ENCODE peak calls at places on chromosomes 12 and 14, in ten cellular contexts. S, D, G, Y, P, L, Z, E, X and U are unnamed samples.

GRCh38 chr12:132449565-132450390 is 40.2 kb upstream of the FBRSL1 start:
- DNase-seq in S (no peak), D (no peak), G (no peak), Y (no peak), P (no peak), L (no peak), Z (no peak), E (no peak), X (no peak), U (no peak)

GRCh38 chr14:105478624-105479305 is 4.1 kb downstream of the CRIP2 start:
- DNase-seq in S (no peak), D (no peak), G (no peak), Y (no peak), P (no peak), L (no peak), Z (no peak), E (peak), X (no peak), U (no peak)

GRCh38 chr14:20799955-20800544 is 2.6 kb downstream of the RNASE1 start:
- DNase-seq in S (no peak), D (no peak), G (no peak), Y (no peak), P (no peak), L (no peak), Z (no peak), E (peak), X (peak), U (no peak)

GRCh38 chr14:59320771-59321170 is 132.3 kb downstream of the DAAM1 start:
- DNase-seq in S (no peak), D (no peak), G (no peak), Y (no peak), P (no peak), L (no peak), Z (no peak), E (no peak), X (peak), U (no peak)

GRCh38 chr14:68544150-68544892 is 248.5 kb downstream of the ZFP36L1 start:
- DNase-seq in S (no peak), D (peak), G (no peak), Y (no peak), P (no peak), L (peak), Z (no peak), E (no peak), X (peak), U (no peak)

GRCh38 chr14:31326111-31326510 is 94.2 kb downstream of the HEATR5A start:
- DNase-seq in S (no peak), D (peak), G (no peak), Y (no peak), P (no peak), L (no peak), Z (no peak), E (no peak), X (peak), U (no peak)

GRCh38 chr12:109735051-109735521 is 21.5 kb downstream of the FAM222A start:
- DNase-seq in S (no peak), D (no peak), G (no peak), Y (no peak), P (no peak), L (no peak), Z (no peak), E (no peak), X (no peak), U (no peak)

GRCh38 chr14:104886690-104887622 is 21.9 kb downstream of the CEP170B start:
- DNase-seq in S (no peak), D (no peak), G (no peak), Y (no peak), P (no peak), L (no peak), Z (no peak), E (no peak), X (no peak), U (peak)

GRCh38 chr14:53140585-53140984 is 12.5 kb downstream of the DDHD1 start:
- DNase-seq in S (no peak), D (no peak), G (no peak), Y (no peak), P (no peak), L (no peak), Z (no peak), E (no peak), X (no peak), U (no peak)

GRCh38 chr12:58668233-58668632 is 252.1 kb downstream of the LRIG3 start:
- DNase-seq in S (no peak), D (no peak), G (no peak), Y (no peak), P (no peak), L (no peak), Z (no peak), E (no peak), X (no peak), U (no peak)

GRCh38 chr12:93130371-93131049 is 201.4 kb upstream of the EEA1 start:
- DNase-seq in S (no peak), D (no peak), G (no peak), Y (no peak), P (no peak), L (no peak), Z (no peak), E (no peak), X (no peak), U (no peak)

GRCh38 chr14:64500088-64500487 is 3.5 kb downstream of the ZBTB25 start:
- DNase-seq in S (no peak), D (peak), G (no peak), Y (no peak), P (no peak), L (no peak), Z (no peak), E (no peak), X (peak), U (no peak)

GRCh38 chr12:117486840-117487659 is 125.6 kb upstream of the NOS1 start:
- DNase-seq in S (no peak), D (no peak), G (no peak), Y (no peak), P (no peak), L (peak), Z (no peak), E (no peak), X (no peak), U (no peak)

GRCh38 chr12:132178801-132179401 is 34.6 kb downstream of the NOC4L start:
- DNase-seq in S (no peak), D (no peak), G (no peak), Y (peak), P (peak), L (no peak), Z (no peak), E (peak), X (no peak), U (peak)

GRCh38 chr12:132275110-132275531 is 54.3 kb downstream of the GALNT9 start:
- DNase-seq in S (peak), D (peak), G (no peak), Y (no peak), P (peak), L (peak), Z (peak), E (peak), X (peak), U (no peak)

GRCh38 chr12:9868951-9869306 is 225 bp downstream of the CLEC2B start:
- DNase-seq in S (no peak), D (no peak), G (no peak), Y (no peak), P (no peak), L (no peak), Z (no peak), E (no peak), X (no peak), U (no peak)

GRCh38 chr14:76773188-76773885 is 12.1 kb downstream of the VASH1 start:
- DNase-seq in S (no peak), D (peak), G (no peak), Y (no peak), P (no peak), L (peak), Z (no peak), E (no peak), X (peak), U (no peak)

GRCh38 chr14:33551963-33552362 is 398.9 kb downstream of the EGLN3 start:
- DNase-seq in S (peak), D (no peak), G (no peak), Y (no peak), P (no peak), L (no peak), Z (no peak), E (peak), X (no peak), U (no peak)

GRCh38 chr12:130818381-130819247 is 20.4 kb downstream of the STX2 start:
- DNase-seq in S (peak), D (no peak), G (peak), Y (peak), P (peak), L (peak), Z (peak), E (peak), X (peak), U (peak)

GRCh38 chr12:6643569-6644256 is 3.5 kb downstream of the ACRBP start:
- DNase-seq in S (no peak), D (no peak), G (no peak), Y (no peak), P (no peak), L (no peak), Z (no peak), E (no peak), X (no peak), U (no peak)

GRCh38 chr14:56379956-56380355 is 199.6 kb upstream of the TMEM260 start:
- DNase-seq in S (no peak), D (peak), G (no peak), Y (no peak), P (no peak), L (peak), Z (no peak), E (no peak), X (peak), U (no peak)

GRCh38 chr14:32507029-32507984 is 178.2 kb downstream of the AKAP6 start:
- DNase-seq in S (no peak), D (peak), G (no peak), Y (no peak), P (no peak), L (peak), Z (no peak), E (no peak), X (peak), U (no peak)

GRCh38 chr14:102733326-102733725 is 43.9 kb upstream of the TRAF3 start:
- DNase-seq in S (no peak), D (no peak), G (no peak), Y (no peak), P (no peak), L (no peak), Z (no peak), E (no peak), X (no peak), U (no peak)

GRCh38 chr12:122884091-122884826 is 11.7 kb downstream of the VPS37B start:
- DNase-seq in S (no peak), D (no peak), G (no peak), Y (no peak), P (no peak), L (no peak), Z (no peak), E (no peak), X (no peak), U (no peak)

GRCh38 chr12:52581481-52581880 is 7.8 kb upstream of the KRT74 start:
- DNase-seq in S (no peak), D (peak), G (no peak), Y (no peak), P (no peak), L (peak), Z (no peak), E (no peak), X (peak), U (no peak)

GRCh38 chr14:60563113-60563512 is 54.2 kb downstream of the SIX6 start:
- DNase-seq in S (no peak), D (no peak), G (no peak), Y (no peak), P (no peak), L (peak), Z (no peak), E (no peak), X (peak), U (no peak)